ENCODE peak calls at places on chromosomes 1 and 21, in four cellular contexts. One of them, this sample, is unnamed.

GRCh38 chr1:5915587-5916571 is 76.3 kb downstream of the NPHP4 start:
- DNase-seq in adipocyte: peak; percentile 81
- DNase-seq in aorta: no peak
- DNase-seq in CD4-positive, CD25-positive, alpha-beta regulatory T cell: peak; percentile 45
- DNase-seq in this sample: no peak

GRCh38 chr1:212862111-212862690 is 4.1 kb downstream of the FLVCR1 start:
- DNase-seq in CD4-positive, CD25-positive, alpha-beta regulatory T cell: no peak
- DNase-seq in adipocyte: no peak
- DNase-seq in aorta: no peak
- DNase-seq in this sample: no peak

GRCh38 chr1:64864018-64864945 is 102.1 kb downstream of the JAK1 start:
- DNase-seq in adipocyte: no peak
- DNase-seq in aorta: no peak
- DNase-seq in CD4-positive, CD25-positive, alpha-beta regulatory T cell: peak; percentile 62
- DNase-seq in this sample: peak; percentile 38

GRCh38 chr1:67085326-67085725 is 31.4 kb upstream of the SLC35D1 start:
- DNase-seq in aorta: no peak
- DNase-seq in adipocyte: no peak
- DNase-seq in CD4-positive, CD25-positive, alpha-beta regulatory T cell: no peak
- DNase-seq in this sample: no peak

GRCh38 chr1:116508984-116509980 is 61.5 kb downstream of the CD58 start:
- DNase-seq in adipocyte: peak; percentile 83
- DNase-seq in CD4-positive, CD25-positive, alpha-beta regulatory T cell: peak; percentile 71
- DNase-seq in aorta: no peak
- DNase-seq in this sample: no peak

GRCh38 chr1:152481869-152482664 is 28.5 kb upstream of the LCE5A start:
- DNase-seq in adipocyte: no peak
- DNase-seq in aorta: no peak
- DNase-seq in CD4-positive, CD25-positive, alpha-beta regulatory T cell: no peak
- DNase-seq in this sample: no peak

GRCh38 chr1:13512472-13512871 is 1.3 kb downstream of the LRRC38 start:
- DNase-seq in CD4-positive, CD25-positive, alpha-beta regulatory T cell: no peak
- DNase-seq in adipocyte: no peak
- DNase-seq in aorta: no peak
- DNase-seq in this sample: no peak

GRCh38 chr1:11458811-11459275 is 20.1 kb upstream of the DISP3 start:
- DNase-seq in aorta: no peak
- DNase-seq in adipocyte: no peak
- DNase-seq in CD4-positive, CD25-positive, alpha-beta regulatory T cell: no peak
- DNase-seq in this sample: no peak

GRCh38 chr1:147273409-147274307 is 31.2 kb downstream of the CHD1L start:
- DNase-seq in aorta: no peak
- DNase-seq in CD4-positive, CD25-positive, alpha-beta regulatory T cell: peak; percentile 77
- DNase-seq in adipocyte: peak; percentile 93
- DNase-seq in this sample: no peak

GRCh38 chr1:59597420-59598199 is 217.1 kb upstream of the HOOK1 start:
- DNase-seq in adipocyte: no peak
- DNase-seq in aorta: no peak
- DNase-seq in CD4-positive, CD25-positive, alpha-beta regulatory T cell: no peak
- DNase-seq in this sample: no peak

GRCh38 chr1:192943108-192943507 is 116.1 kb downstream of the UCHL5 start:
- DNase-seq in CD4-positive, CD25-positive, alpha-beta regulatory T cell: no peak
- DNase-seq in adipocyte: peak; percentile 37
- DNase-seq in aorta: no peak
- DNase-seq in this sample: no peak

GRCh38 chr1:84345220-84345619 is 43.7 kb downstream of the SAMD13 start:
- DNase-seq in CD4-positive, CD25-positive, alpha-beta regulatory T cell: no peak
- DNase-seq in aorta: no peak
- DNase-seq in adipocyte: no peak
- DNase-seq in this sample: no peak

GRCh38 chr1:71930526-71930925 is 351.8 kb downstream of the NEGR1 start:
- DNase-seq in adipocyte: peak; percentile 54
- DNase-seq in CD4-positive, CD25-positive, alpha-beta regulatory T cell: no peak
- DNase-seq in aorta: no peak
- DNase-seq in this sample: no peak

GRCh38 chr1:20109223-20109856 is 10.0 kb downstream of the PLA2G2D start:
- DNase-seq in CD4-positive, CD25-positive, alpha-beta regulatory T cell: no peak
- DNase-seq in aorta: peak; percentile 32
- DNase-seq in adipocyte: no peak
- DNase-seq in this sample: no peak

GRCh38 chr1:231939118-231939517 is 312.5 kb downstream of the DISC1 start:
- DNase-seq in aorta: no peak
- DNase-seq in adipocyte: no peak
- DNase-seq in CD4-positive, CD25-positive, alpha-beta regulatory T cell: no peak
- DNase-seq in this sample: no peak

GRCh38 chr1:93620841-93621210 is 60.8 kb downstream of the BCAR3 start:
- DNase-seq in CD4-positive, CD25-positive, alpha-beta regulatory T cell: no peak
- DNase-seq in adipocyte: no peak
- DNase-seq in aorta: no peak
- DNase-seq in this sample: no peak

GRCh38 chr1:198833706-198834497 is 195.1 kb downstream of the PTPRC start:
- DNase-seq in adipocyte: no peak
- DNase-seq in CD4-positive, CD25-positive, alpha-beta regulatory T cell: no peak
- DNase-seq in aorta: no peak
- DNase-seq in this sample: no peak

GRCh38 chr21:36209626-36210171 is 53.1 kb downstream of the DOP1B start:
- DNase-seq in adipocyte: peak; percentile 53
- DNase-seq in aorta: no peak
- DNase-seq in CD4-positive, CD25-positive, alpha-beta regulatory T cell: peak; percentile 83
- DNase-seq in this sample: peak; percentile 41

GRCh38 chr1:41674501-41674900 is 190.0 kb upstream of the EDN2 start:
- DNase-seq in adipocyte: no peak
- DNase-seq in CD4-positive, CD25-positive, alpha-beta regulatory T cell: no peak
- DNase-seq in aorta: no peak
- DNase-seq in this sample: no peak

GRCh38 chr1:112549590-112549989 is 40.8 kb downstream of the WNT2B start:
- DNase-seq in adipocyte: no peak
- DNase-seq in aorta: no peak
- DNase-seq in CD4-positive, CD25-positive, alpha-beta regulatory T cell: no peak
- DNase-seq in this sample: no peak

GRCh38 chr21:17612565-17613241 is at the start of gene BTG3:
- DNase-seq in adipocyte: peak; percentile 91
- DNase-seq in CD4-positive, CD25-positive, alpha-beta regulatory T cell: peak; percentile 87
- DNase-seq in aorta: peak; percentile 94
- DNase-seq in this sample: peak; percentile 64

GRCh38 chr1:234495231-234495990 is 16.4 kb upstream of the TARBP1 start:
- DNase-seq in CD4-positive, CD25-positive, alpha-beta regulatory T cell: peak; percentile 24
- DNase-seq in adipocyte: peak; percentile 85
- DNase-seq in aorta: no peak
- DNase-seq in this sample: no peak

GRCh38 chr1:206047271-206047670 is 5.7 kb upstream of the RHEX start:
- DNase-seq in CD4-positive, CD25-positive, alpha-beta regulatory T cell: no peak
- DNase-seq in aorta: no peak
- DNase-seq in adipocyte: no peak
- DNase-seq in this sample: no peak

GRCh38 chr1:23393706-23394105 is 24.1 kb upstream of the ZNF436 start:
- DNase-seq in adipocyte: peak; percentile 10
- DNase-seq in CD4-positive, CD25-positive, alpha-beta regulatory T cell: no peak
- DNase-seq in aorta: peak; percentile 79
- DNase-seq in this sample: no peak

GRCh38 chr1:112251766-112252506 is 144.1 kb upstream of the CTTNBP2NL start:
- DNase-seq in adipocyte: peak; percentile 38
- DNase-seq in CD4-positive, CD25-positive, alpha-beta regulatory T cell: no peak
- DNase-seq in aorta: no peak
- DNase-seq in this sample: no peak

GRCh38 chr1:200130552-200130951 is 103.0 kb downstream of the NR5A2 start:
- DNase-seq in CD4-positive, CD25-positive, alpha-beta regulatory T cell: no peak
- DNase-seq in adipocyte: peak; percentile 58
- DNase-seq in aorta: no peak
- DNase-seq in this sample: no peak

GRCh38 chr1:204446413-204447111 is 34.9 kb upstream of the PPP1R15B start:
- DNase-seq in adipocyte: peak; percentile 75
- DNase-seq in aorta: peak; percentile 88
- DNase-seq in CD4-positive, CD25-positive, alpha-beta regulatory T cell: peak; percentile 80
- DNase-seq in this sample: peak; percentile 67

GRCh38 chr1:35280006-35280405 is 11.5 kb downstream of the ZMYM4 start:
- DNase-seq in CD4-positive, CD25-positive, alpha-beta regulatory T cell: no peak
- DNase-seq in aorta: no peak
- DNase-seq in adipocyte: no peak
- DNase-seq in this sample: no peak
- H3K36me3 ChIP-seq in CD4-positive, CD25-positive, alpha-beta regulatory T cell: peaks cover 6% of the 10 kb centered on the region
- H3K36me3 ChIP-seq in aorta: peaks cover 2% of the 10 kb centered on the region
- H3K36me3 ChIP-seq in adipocyte: peaks cover 9% of the 10 kb centered on the region
- H3K36me3 ChIP-seq in this sample: peaks cover 8% of the 10 kb centered on the region

DNA sequence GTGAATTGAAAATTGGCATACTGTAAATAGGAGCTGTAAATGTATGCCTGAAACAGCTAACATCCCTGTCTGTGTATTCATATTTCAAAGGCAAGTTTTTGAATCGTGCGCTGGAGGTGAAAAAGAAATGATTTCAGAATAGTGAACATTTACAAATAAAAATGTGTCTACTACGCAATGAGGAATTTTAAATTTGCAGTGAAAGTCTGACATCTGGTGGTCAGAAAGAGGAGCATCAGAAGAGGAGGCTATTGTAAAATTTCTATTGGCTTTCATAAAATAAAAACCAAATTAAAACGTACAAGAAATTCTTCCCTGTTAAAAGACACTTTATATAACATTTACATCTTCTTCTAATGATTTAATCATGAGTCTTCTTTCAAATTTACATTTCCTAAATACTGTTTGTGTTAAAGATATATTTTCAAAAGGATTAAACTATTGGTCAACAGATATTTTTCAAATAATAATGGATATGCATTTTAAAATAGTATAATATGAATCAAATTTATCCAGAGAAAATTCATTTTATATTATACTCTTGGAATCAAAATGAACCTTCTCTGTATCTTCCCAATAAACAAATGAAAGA is 113.7 kb upstream of the RRP15 start:
- DNase-seq in aorta: no peak
- DNase-seq in CD4-positive, CD25-positive, alpha-beta regulatory T cell: peak; percentile 28
- DNase-seq in adipocyte: peak; percentile 78
- DNase-seq in this sample: no peak
- H3K4me3 ChIP-seq in aorta: no peak overlapping the region
- H3K4me3 ChIP-seq in CD4-positive, CD25-positive, alpha-beta regulatory T cell: no peak overlapping the region
- H3K4me3 ChIP-seq in adipocyte: no peak overlapping the region
- H3K4me3 ChIP-seq in this sample: no peak overlapping the region

GRCh38 chr21:44802396-44803153 is 955 bp upstream of the UBE2G2 start:
- DNase-seq in adipocyte: no peak
- DNase-seq in CD4-positive, CD25-positive, alpha-beta regulatory T cell: no peak
- DNase-seq in aorta: no peak
- DNase-seq in this sample: no peak

GRCh38 chr21:44800103-44800502 is 1.5 kb downstream of the UBE2G2 start:
- DNase-seq in aorta: no peak
- DNase-seq in adipocyte: peak; percentile 16
- DNase-seq in CD4-positive, CD25-positive, alpha-beta regulatory T cell: peak; percentile 41
- DNase-seq in this sample: no peak

GRCh38 chr21:44801468-44802395 is at the start of gene UBE2G2:
- DNase-seq in aorta: peak; percentile 95
- DNase-seq in adipocyte: peak; percentile 94
- DNase-seq in CD4-positive, CD25-positive, alpha-beta regulatory T cell: peak; percentile 87
- DNase-seq in this sample: peak; percentile 64

GRCh38 chr21:44803651-44804050 is 2.0 kb upstream of the UBE2G2 start:
- DNase-seq in adipocyte: no peak
- DNase-seq in CD4-positive, CD25-positive, alpha-beta regulatory T cell: no peak
- DNase-seq in aorta: no peak
- DNase-seq in this sample: no peak

GRCh38 chr21:44800971-44801467 is 601 bp downstream of the UBE2G2 start:
- DNase-seq in CD4-positive, CD25-positive, alpha-beta regulatory T cell: peak; percentile 67
- DNase-seq in adipocyte: peak; percentile 56
- DNase-seq in aorta: no peak
- DNase-seq in this sample: no peak
- H3K36me3 ChIP-seq in CD4-positive, CD25-positive, alpha-beta regulatory T cell: peaks cover 22% of the 10 kb centered on the region
- H3K36me3 ChIP-seq in adipocyte: peaks cover 35% of the 10 kb centered on the region
- H3K36me3 ChIP-seq in aorta: no peaks in the 10 kb centered on the region
- H3K36me3 ChIP-seq in this sample: peaks cover 8% of the 10 kb centered on the region

GRCh38 chr1:38941093-38941492 is 537 bp downstream of the RHBDL2 start:
- DNase-seq in CD4-positive, CD25-positive, alpha-beta regulatory T cell: no peak
- DNase-seq in aorta: no peak
- DNase-seq in adipocyte: no peak
- DNase-seq in this sample: no peak

GRCh38 chr1:38938722-38939260 is 2.8 kb downstream of the RHBDL2 start:
- DNase-seq in CD4-positive, CD25-positive, alpha-beta regulatory T cell: no peak
- DNase-seq in adipocyte: no peak
- DNase-seq in aorta: no peak
- DNase-seq in this sample: no peak

GRCh38 chr1:38942664-38943428 is 1.2 kb upstream of the RHBDL2 start:
- DNase-seq in adipocyte: no peak
- DNase-seq in CD4-positive, CD25-positive, alpha-beta regulatory T cell: no peak
- DNase-seq in aorta: no peak
- DNase-seq in this sample: no peak

GRCh38 chr1:38941527-38942019 is at the start of gene RHBDL2:
- DNase-seq in CD4-positive, CD25-positive, alpha-beta regulatory T cell: no peak
- DNase-seq in adipocyte: peak; percentile 39
- DNase-seq in aorta: peak; percentile 85
- DNase-seq in this sample: no peak

DNA sequence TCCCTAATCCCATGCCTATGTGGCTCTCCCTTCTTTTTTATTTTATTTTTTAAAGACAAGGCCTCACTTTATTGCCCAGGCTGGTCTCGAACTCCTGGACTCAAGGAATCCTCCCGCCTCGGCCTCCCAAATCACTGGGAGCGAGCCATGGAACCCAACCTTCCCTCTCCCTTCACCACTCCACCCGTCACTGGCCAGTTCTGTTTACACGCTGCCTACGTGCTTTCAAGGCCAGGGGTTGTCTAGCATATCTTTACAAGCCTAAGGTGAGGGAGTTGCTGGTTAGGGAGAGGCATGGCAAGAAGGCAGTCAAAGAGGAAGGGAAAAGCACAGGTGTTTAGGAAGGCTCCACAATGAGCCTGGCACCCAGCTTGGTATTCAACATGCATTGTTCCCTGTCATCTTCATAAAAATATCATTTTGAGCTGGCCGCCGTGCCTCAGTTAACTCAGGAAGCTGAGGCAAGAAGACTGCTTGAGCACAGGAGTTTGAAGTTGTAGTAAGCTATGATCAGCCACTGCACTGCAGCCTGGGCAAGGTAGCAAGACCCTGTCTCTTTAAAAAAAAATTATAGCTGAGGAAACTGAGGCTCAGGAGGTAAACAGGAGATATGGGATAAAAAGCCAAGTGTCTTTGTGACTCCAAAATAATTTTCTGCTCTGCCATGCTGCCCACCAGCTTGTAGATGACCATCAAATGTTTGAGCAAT is 1.1 kb downstream of the RHBDL2 start:
- DNase-seq in aorta: no peak
- DNase-seq in adipocyte: no peak
- DNase-seq in CD4-positive, CD25-positive, alpha-beta regulatory T cell: no peak
- DNase-seq in this sample: no peak
- H3K4me3 ChIP-seq in aorta: no peak overlapping the region
- H3K4me3 ChIP-seq in adipocyte: peak overlapping the region; percentile 77
- H3K4me3 ChIP-seq in CD4-positive, CD25-positive, alpha-beta regulatory T cell: no peak overlapping the region
- H3K4me3 ChIP-seq in this sample: no peak overlapping the region

DNA sequence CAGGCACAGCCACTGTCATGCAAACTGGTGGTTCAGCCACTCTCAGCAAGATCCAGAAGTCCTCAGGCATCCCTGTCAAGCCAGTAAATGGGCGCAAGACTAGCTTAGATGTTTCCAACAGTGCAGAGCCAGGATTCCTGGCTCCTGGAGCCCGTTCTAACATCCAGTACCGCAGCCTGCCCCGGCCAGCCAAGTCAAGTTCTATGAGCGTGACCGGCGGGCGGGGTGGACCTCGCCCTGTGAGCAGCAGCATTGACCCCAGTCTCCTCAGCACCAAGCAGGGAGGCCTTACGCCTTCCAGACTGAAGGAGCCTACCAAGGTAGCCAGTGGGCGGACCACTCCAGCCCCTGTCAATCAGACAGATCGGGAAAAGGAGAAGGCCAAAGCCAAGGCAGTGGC is 46.6 kb upstream of the IPO9 start:
- DNase-seq in adipocyte: no peak
- DNase-seq in aorta: no peak
- DNase-seq in CD4-positive, CD25-positive, alpha-beta regulatory T cell: no peak
- DNase-seq in this sample: no peak
- H3K36me3 ChIP-seq in adipocyte: peaks cover 72% of the 10 kb centered on the region
- H3K36me3 ChIP-seq in aorta: peaks cover 8% of the 10 kb centered on the region
- H3K36me3 ChIP-seq in CD4-positive, CD25-positive, alpha-beta regulatory T cell: no peaks in the 10 kb centered on the region
- H3K36me3 ChIP-seq in this sample: peaks cover 4% of the 10 kb centered on the region